ENCODE peak calls at places on chromosomes 13 and 19, in eight cellular contexts. One of them, this sample, is unnamed. For H3K36me3, the result is how much of the 10 kb centered on the place peaks cover.

GRCh38 chr13:52812941-52813340 is 35.5 kb downstream of the PCDH8 start:
- DNase-seq in PC-3: no peak
- DNase-seq in HCT116: no peak
- DNase-seq in GM23338: no peak
- DNase-seq in hepatocyte: no peak
- DNase-seq in neural progenitor cell: no peak
- DNase-seq in SK-N-SH: no peak
- DNase-seq in MM.1S: no peak
- DNase-seq in this sample: no peak

GRCh38 chr19:1789282-1790020 is 22.6 kb downstream of the ATP8B3 start:
- DNase-seq in PC-3: peak
- DNase-seq in GM23338: no peak
- DNase-seq in neural progenitor cell: no peak
- DNase-seq in HCT116: no peak
- DNase-seq in hepatocyte: no peak
- DNase-seq in MM.1S: no peak
- DNase-seq in SK-N-SH: peak
- DNase-seq in this sample: no peak

GRCh38 chr13:110126391-110126961 is 180.5 kb downstream of the COL4A1 start:
- DNase-seq in MM.1S: no peak
- DNase-seq in SK-N-SH: no peak
- DNase-seq in HCT116: no peak
- DNase-seq in GM23338: peak
- DNase-seq in hepatocyte: peak
- DNase-seq in neural progenitor cell: peak
- DNase-seq in PC-3: peak
- DNase-seq in this sample: no peak

GRCh38 chr13:19597523-19597922 is 35.9 kb upstream of the MPHOSPH8 start:
- DNase-seq in PC-3: peak
- DNase-seq in MM.1S: no peak
- DNase-seq in GM23338: no peak
- DNase-seq in neural progenitor cell: no peak
- DNase-seq in SK-N-SH: no peak
- DNase-seq in HCT116: no peak
- DNase-seq in hepatocyte: no peak
- DNase-seq in this sample: no peak

GRCh38 chr19:14450876-14451275 is 17.8 kb downstream of the PKN1 start:
- DNase-seq in PC-3: no peak
- DNase-seq in GM23338: no peak
- DNase-seq in SK-N-SH: no peak
- DNase-seq in neural progenitor cell: no peak
- DNase-seq in HCT116: no peak
- DNase-seq in hepatocyte: no peak
- DNase-seq in MM.1S: no peak
- DNase-seq in this sample: no peak

GRCh38 chr13:74251778-74252519 is 117.7 kb upstream of the KLF12 start:
- DNase-seq in neural progenitor cell: no peak
- DNase-seq in HCT116: no peak
- DNase-seq in SK-N-SH: no peak
- DNase-seq in MM.1S: no peak
- DNase-seq in GM23338: no peak
- DNase-seq in hepatocyte: no peak
- DNase-seq in PC-3: peak
- DNase-seq in this sample: no peak

GRCh38 chr13:26887594-26887993 is 127.0 kb upstream of the GPR12 start:
- DNase-seq in HCT116: no peak
- DNase-seq in hepatocyte: no peak
- DNase-seq in neural progenitor cell: no peak
- DNase-seq in PC-3: no peak
- DNase-seq in SK-N-SH: no peak
- DNase-seq in GM23338: no peak
- DNase-seq in MM.1S: no peak
- DNase-seq in this sample: no peak

GRCh38 chr19:47037766-47038165 is 10.7 kb downstream of the TMEM160 start:
- DNase-seq in hepatocyte: no peak
- DNase-seq in GM23338: no peak
- DNase-seq in PC-3: no peak
- DNase-seq in HCT116: no peak
- DNase-seq in SK-N-SH: peak
- DNase-seq in neural progenitor cell: no peak
- DNase-seq in MM.1S: no peak
- DNase-seq in this sample: no peak

GRCh38 chr19:17162580-17162979 is 52.6 kb upstream of the USE1 start:
- DNase-seq in neural progenitor cell: no peak
- DNase-seq in HCT116: no peak
- DNase-seq in hepatocyte: no peak
- DNase-seq in SK-N-SH: no peak
- DNase-seq in PC-3: no peak
- DNase-seq in GM23338: no peak
- DNase-seq in MM.1S: no peak
- DNase-seq in this sample: no peak

GRCh38 chr13:40102854-40103253 is 447.4 kb downstream of the COG6 start:
- DNase-seq in HCT116: peak
- DNase-seq in neural progenitor cell: no peak
- DNase-seq in SK-N-SH: no peak
- DNase-seq in hepatocyte: peak
- DNase-seq in GM23338: no peak
- DNase-seq in PC-3: peak
- DNase-seq in MM.1S: no peak
- DNase-seq in this sample: no peak

GRCh38 chr19:17402982-17403855 is 2.2 kb downstream of the BST2 start:
- DNase-seq in HCT116: no peak
- DNase-seq in PC-3: no peak
- DNase-seq in neural progenitor cell: peak
- DNase-seq in GM23338: peak
- DNase-seq in hepatocyte: peak
- DNase-seq in MM.1S: no peak
- DNase-seq in SK-N-SH: peak
- DNase-seq in this sample: peak

GRCh38 chr19:16369664-16370576 is 45.3 kb downstream of the KLF2 start:
- DNase-seq in PC-3: no peak
- DNase-seq in GM23338: no peak
- DNase-seq in hepatocyte: no peak
- DNase-seq in SK-N-SH: no peak
- DNase-seq in neural progenitor cell: no peak
- DNase-seq in MM.1S: no peak
- DNase-seq in HCT116: no peak
- DNase-seq in this sample: no peak

GRCh38 chr13:74687452-74688180 is 553.4 kb upstream of the KLF12 start:
- DNase-seq in PC-3: no peak
- DNase-seq in MM.1S: no peak
- DNase-seq in hepatocyte: no peak
- DNase-seq in GM23338: peak
- DNase-seq in HCT116: no peak
- DNase-seq in SK-N-SH: no peak
- DNase-seq in neural progenitor cell: peak
- DNase-seq in this sample: no peak

GRCh38 chr13:100954430-100955361 is 280.1 kb upstream of the TMTC4 start:
- DNase-seq in hepatocyte: no peak
- DNase-seq in PC-3: no peak
- DNase-seq in neural progenitor cell: no peak
- DNase-seq in MM.1S: no peak
- DNase-seq in GM23338: no peak
- DNase-seq in HCT116: no peak
- DNase-seq in SK-N-SH: peak
- DNase-seq in this sample: no peak

GRCh38 chr19:52600639-52601024 is 30.5 kb downstream of the ZNF701 start:
- DNase-seq in neural progenitor cell: no peak
- DNase-seq in MM.1S: no peak
- DNase-seq in SK-N-SH: no peak
- DNase-seq in GM23338: peak
- DNase-seq in PC-3: no peak
- DNase-seq in hepatocyte: peak
- DNase-seq in HCT116: no peak
- DNase-seq in this sample: peak

GRCh38 chr13:36089130-36089529 is 42.1 kb downstream of the DCLK1 start:
- DNase-seq in neural progenitor cell: no peak
- DNase-seq in MM.1S: no peak
- DNase-seq in hepatocyte: no peak
- DNase-seq in HCT116: no peak
- DNase-seq in PC-3: no peak
- DNase-seq in GM23338: no peak
- DNase-seq in SK-N-SH: no peak
- DNase-seq in this sample: no peak

DNA sequence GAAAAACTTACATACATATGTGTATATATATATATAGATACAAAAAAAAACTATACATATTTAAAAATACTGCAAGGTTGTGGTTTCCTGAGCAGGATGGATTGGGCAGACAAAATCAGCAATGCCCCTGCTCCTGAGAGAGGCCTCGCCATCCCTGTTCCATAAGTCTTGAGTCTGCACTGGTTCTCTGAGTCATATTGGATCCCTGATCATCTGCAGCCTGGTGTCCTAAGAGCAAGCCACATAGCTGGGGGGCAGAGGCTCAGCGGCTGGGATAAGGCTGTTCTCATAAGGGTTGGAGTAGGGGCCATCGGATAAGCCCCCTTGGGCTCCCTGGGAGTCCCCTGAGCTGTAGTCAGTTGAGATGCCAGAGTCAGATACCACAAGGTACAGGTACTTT is 3.3 kb downstream of the SWSAP1 start:
- DNase-seq in GM23338: no peak
- DNase-seq in SK-N-SH: no peak
- DNase-seq in MM.1S: no peak
- DNase-seq in neural progenitor cell: no peak
- DNase-seq in HCT116: no peak
- DNase-seq in PC-3: peak
- DNase-seq in hepatocyte: no peak
- DNase-seq in this sample: no peak
- TF ChIP-seq EZH2phosphoT487 in GM23338: no peak
- TF ChIP-seq EZH2phosphoT487 in SK-N-SH: no peak
- TF ChIP-seq EZH2phosphoT487 in MM.1S: no peak
- TF ChIP-seq EZH2phosphoT487 in neural progenitor cell: no peak
- TF ChIP-seq EZH2phosphoT487 in HCT116: no peak
- TF ChIP-seq EZH2phosphoT487 in PC-3: no peak
- TF ChIP-seq EZH2phosphoT487 in hepatocyte: no peak
- TF ChIP-seq EZH2phosphoT487 in this sample: no peak

GRCh38 chr19:36377541-36378178 is 1.3 kb downstream of the ZFP14 start:
- DNase-seq in GM23338: no peak
- DNase-seq in neural progenitor cell: no peak
- DNase-seq in HCT116: no peak
- DNase-seq in MM.1S: no peak
- DNase-seq in SK-N-SH: no peak
- DNase-seq in hepatocyte: peak
- DNase-seq in PC-3: no peak
- DNase-seq in this sample: no peak

GRCh38 chr19:36379510-36379819 is 464 bp upstream of the ZFP14 start:
- DNase-seq in HCT116: no peak
- DNase-seq in SK-N-SH: no peak
- DNase-seq in MM.1S: no peak
- DNase-seq in PC-3: no peak
- DNase-seq in neural progenitor cell: no peak
- DNase-seq in GM23338: no peak
- DNase-seq in hepatocyte: no peak
- DNase-seq in this sample: no peak

GRCh38 chr19:36373638-36374156 is 5.3 kb downstream of the ZFP14 start:
- DNase-seq in MM.1S: no peak
- DNase-seq in PC-3: no peak
- DNase-seq in GM23338: no peak
- DNase-seq in HCT116: no peak
- DNase-seq in SK-N-SH: no peak
- DNase-seq in hepatocyte: no peak
- DNase-seq in neural progenitor cell: no peak
- DNase-seq in this sample: no peak

DNA sequence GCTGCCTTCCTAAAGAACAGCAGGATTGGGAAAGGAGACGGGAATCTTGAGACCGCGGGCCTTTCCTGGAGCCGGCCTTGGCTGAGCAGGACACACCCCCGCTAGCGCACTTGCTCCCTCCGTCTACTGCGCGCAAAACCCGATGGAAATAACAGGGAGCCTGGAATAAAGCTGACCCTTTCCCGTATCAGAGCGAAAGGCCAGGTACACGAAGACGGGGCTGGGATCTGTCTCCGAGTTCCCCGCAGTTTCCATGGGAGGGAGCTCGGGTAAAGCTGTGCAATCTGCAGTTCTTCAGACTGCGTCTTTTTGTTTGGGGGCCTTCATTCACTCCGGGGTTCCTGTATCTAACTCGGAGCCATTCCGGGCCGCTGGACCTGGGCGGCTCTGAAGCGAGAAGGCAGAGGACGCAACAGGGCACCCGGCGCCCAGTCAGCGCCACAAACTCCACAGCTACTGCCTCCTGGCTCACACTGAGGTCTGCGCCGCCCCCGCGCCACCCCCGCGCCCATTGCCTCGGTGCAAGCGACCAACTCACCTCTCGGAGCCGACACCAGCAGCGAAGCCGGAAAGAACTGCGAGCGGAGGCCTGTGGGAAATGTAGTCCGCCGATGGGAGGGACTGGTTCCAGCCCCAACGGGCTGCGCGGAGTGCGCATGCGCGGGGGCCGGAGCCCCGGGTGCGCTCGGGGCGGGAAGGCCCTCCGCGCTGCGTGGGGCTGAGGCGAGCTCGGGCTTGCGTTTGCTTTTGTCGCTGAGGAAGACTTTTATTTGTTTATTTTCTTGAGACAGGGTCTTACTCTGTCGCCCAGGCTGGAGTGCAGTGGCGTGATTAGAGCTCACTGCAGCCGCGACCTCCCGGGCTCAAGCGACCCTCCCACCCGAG is at the start of gene ZFP14:
- DNase-seq in MM.1S: peak
- DNase-seq in SK-N-SH: peak
- DNase-seq in hepatocyte: peak
- DNase-seq in GM23338: peak
- DNase-seq in HCT116: peak
- DNase-seq in PC-3: peak
- DNase-seq in neural progenitor cell: peak
- DNase-seq in this sample: peak
- TF ChIP-seq CTCF in MM.1S: no peak
- TF ChIP-seq CTCF in SK-N-SH: peak
- TF ChIP-seq CTCF in hepatocyte: peak
- TF ChIP-seq CTCF in GM23338: peak
- TF ChIP-seq CTCF in HCT116: no peak
- TF ChIP-seq CTCF in PC-3: peak
- TF ChIP-seq CTCF in neural progenitor cell: no peak
- TF ChIP-seq CTCF in this sample: peak

GRCh38 chr19:7961930-7962626 is 18.6 kb upstream of the TIMM44 start:
- DNase-seq in GM23338: no peak
- DNase-seq in MM.1S: no peak
- DNase-seq in neural progenitor cell: no peak
- DNase-seq in SK-N-SH: no peak
- DNase-seq in PC-3: no peak
- DNase-seq in hepatocyte: no peak
- DNase-seq in HCT116: no peak
- DNase-seq in this sample: no peak
- H3K36me3 ChIP-seq in GM23338: under half
- H3K36me3 ChIP-seq in MM.1S: under half
- H3K36me3 ChIP-seq in neural progenitor cell: under half
- H3K36me3 ChIP-seq in SK-N-SH: under half
- H3K36me3 ChIP-seq in PC-3: half or more
- H3K36me3 ChIP-seq in hepatocyte: under half
- H3K36me3 ChIP-seq in HCT116: under half
- H3K36me3 ChIP-seq in this sample: half or more

DNA sequence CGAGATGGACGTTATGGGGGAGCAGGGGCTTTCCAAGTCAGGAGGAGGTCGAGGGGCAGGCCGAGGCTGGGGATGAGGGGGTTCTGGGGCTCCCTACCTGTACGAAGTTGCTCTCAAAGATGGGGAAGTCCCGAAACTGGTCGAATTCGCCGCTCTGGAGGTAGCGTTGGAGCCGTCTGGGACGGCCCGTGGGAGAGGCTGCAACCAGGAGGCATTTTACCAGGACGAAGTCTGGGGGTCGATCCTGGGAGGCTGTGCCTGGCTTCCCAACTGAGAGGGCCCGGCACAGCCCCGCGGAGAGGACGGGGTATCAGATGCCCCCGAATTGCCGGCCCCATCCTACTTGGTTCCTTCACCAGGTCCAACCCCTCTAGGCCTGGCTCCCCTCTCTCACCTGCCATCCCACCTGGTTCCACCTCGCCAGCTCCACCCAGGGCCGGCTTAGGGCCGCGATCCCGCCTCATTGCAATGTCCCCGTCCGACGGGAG is 527 bp upstream of the EMC10 start:
- DNase-seq in PC-3: no peak
- DNase-seq in MM.1S: no peak
- DNase-seq in SK-N-SH: no peak
- DNase-seq in neural progenitor cell: no peak
- DNase-seq in hepatocyte: no peak
- DNase-seq in GM23338: no peak
- DNase-seq in HCT116: no peak
- DNase-seq in this sample: no peak
- TF ChIP-seq EZH2phosphoT487 in PC-3: no peak
- TF ChIP-seq EZH2phosphoT487 in MM.1S: no peak
- TF ChIP-seq EZH2phosphoT487 in SK-N-SH: no peak
- TF ChIP-seq EZH2phosphoT487 in neural progenitor cell: no peak
- TF ChIP-seq EZH2phosphoT487 in hepatocyte: no peak
- TF ChIP-seq EZH2phosphoT487 in GM23338: no peak
- TF ChIP-seq EZH2phosphoT487 in HCT116: no peak
- TF ChIP-seq EZH2phosphoT487 in this sample: no peak